ENCODE peak calls at places on chromosomes 4 and X, in four cellular contexts. One of them, this sample, is unnamed.

GRCh38 chr4:114435118-114435517 is 163.5 kb upstream of the UGT8 start:
- DNase-seq in DMS 273 treated with DMSO at 0.1 percent for 48 hours: no peak
- DNase-seq in SW480: no peak
- DNase-seq in naive thymus-derived CD8-positive, alpha-beta T cell: no peak
- DNase-seq in this sample: no peak

GRCh38 chr4:101020956-101021355 is 326.4 kb downstream of the PPP3CA start:
- DNase-seq in naive thymus-derived CD8-positive, alpha-beta T cell: no peak
- DNase-seq in SW480: peak; percentile 43
- DNase-seq in DMS 273 treated with DMSO at 0.1 percent for 48 hours: no peak
- DNase-seq in this sample: peak; percentile 31

GRCh38 chr4:41136456-41136855 is 77.9 kb downstream of the APBB2 start:
- DNase-seq in DMS 273 treated with DMSO at 0.1 percent for 48 hours: no peak
- DNase-seq in naive thymus-derived CD8-positive, alpha-beta T cell: no peak
- DNase-seq in SW480: no peak
- DNase-seq in this sample: no peak

GRCh38 chrX:103688949-103689348 is 2.5 kb upstream of the MORF4L2 start:
- DNase-seq in naive thymus-derived CD8-positive, alpha-beta T cell: peak; percentile 37
- DNase-seq in SW480: peak; percentile 61
- DNase-seq in DMS 273 treated with DMSO at 0.1 percent for 48 hours: peak; percentile 50
- DNase-seq in this sample: no peak

GRCh38 chr4:159227378-159227777 is 124.5 kb downstream of the RAPGEF2 start:
- DNase-seq in SW480: no peak
- DNase-seq in naive thymus-derived CD8-positive, alpha-beta T cell: no peak
- DNase-seq in DMS 273 treated with DMSO at 0.1 percent for 48 hours: no peak
- DNase-seq in this sample: no peak

GRCh38 chrX:30593435-30594200 is 16.1 kb upstream of the TASL start:
- DNase-seq in DMS 273 treated with DMSO at 0.1 percent for 48 hours: no peak
- DNase-seq in naive thymus-derived CD8-positive, alpha-beta T cell: peak; percentile 25
- DNase-seq in SW480: peak; percentile 4
- DNase-seq in this sample: peak; percentile 30

GRCh38 chr4:145808021-145808650 is 128.2 kb downstream of the C4orf51 start:
- DNase-seq in DMS 273 treated with DMSO at 0.1 percent for 48 hours: no peak
- DNase-seq in SW480: peak; percentile 93
- DNase-seq in naive thymus-derived CD8-positive, alpha-beta T cell: no peak
- DNase-seq in this sample: peak; percentile 28

GRCh38 chr4:151409470-151410313 is 716 bp downstream of the FHIP1A start:
- DNase-seq in SW480: peak; percentile 87
- DNase-seq in naive thymus-derived CD8-positive, alpha-beta T cell: peak; percentile 16
- DNase-seq in DMS 273 treated with DMSO at 0.1 percent for 48 hours: no peak
- DNase-seq in this sample: no peak

GRCh38 chr4:68872442-68873217 is 56.8 kb downstream of the UGT2B10 start:
- DNase-seq in DMS 273 treated with DMSO at 0.1 percent for 48 hours: no peak
- DNase-seq in SW480: no peak
- DNase-seq in naive thymus-derived CD8-positive, alpha-beta T cell: no peak
- DNase-seq in this sample: no peak

GRCh38 chr4:147340547-147341225 is 140.2 kb upstream of the EDNRA start:
- DNase-seq in naive thymus-derived CD8-positive, alpha-beta T cell: no peak
- DNase-seq in SW480: peak; percentile 72
- DNase-seq in DMS 273 treated with DMSO at 0.1 percent for 48 hours: no peak
- DNase-seq in this sample: no peak

GRCh38 chr4:89306486-89307184 is 965 bp downstream of the GPRIN3 start:
- DNase-seq in DMS 273 treated with DMSO at 0.1 percent for 48 hours: no peak
- DNase-seq in SW480: no peak
- DNase-seq in naive thymus-derived CD8-positive, alpha-beta T cell: peak; percentile 37
- DNase-seq in this sample: peak; percentile 52

GRCh38 chr4:24991015-24991414 is 39.7 kb downstream of the LGI2 start:
- DNase-seq in SW480: no peak
- DNase-seq in naive thymus-derived CD8-positive, alpha-beta T cell: no peak
- DNase-seq in DMS 273 treated with DMSO at 0.1 percent for 48 hours: no peak
- DNase-seq in this sample: no peak

GRCh38 chr4:103306870-103307345 is 108.8 kb upstream of the CENPE start:
- DNase-seq in naive thymus-derived CD8-positive, alpha-beta T cell: no peak
- DNase-seq in SW480: peak; percentile 7
- DNase-seq in DMS 273 treated with DMSO at 0.1 percent for 48 hours: no peak
- DNase-seq in this sample: no peak

GRCh38 chr4:94841864-94842221 is 84.1 kb downstream of the BMPR1B start:
- DNase-seq in SW480: no peak
- DNase-seq in DMS 273 treated with DMSO at 0.1 percent for 48 hours: no peak
- DNase-seq in naive thymus-derived CD8-positive, alpha-beta T cell: no peak
- DNase-seq in this sample: no peak

GRCh38 chr4:138241281-138242075 is 671 bp downstream of the SLC7A11 start:
- DNase-seq in DMS 273 treated with DMSO at 0.1 percent for 48 hours: no peak
- DNase-seq in SW480: peak; percentile 25
- DNase-seq in naive thymus-derived CD8-positive, alpha-beta T cell: no peak
- DNase-seq in this sample: peak; percentile 21

GRCh38 chr4:187124311-187124710 is 400.7 kb upstream of the FAT1 start:
- DNase-seq in naive thymus-derived CD8-positive, alpha-beta T cell: no peak
- DNase-seq in DMS 273 treated with DMSO at 0.1 percent for 48 hours: no peak
- DNase-seq in SW480: no peak
- DNase-seq in this sample: no peak

GRCh38 chr4:75705198-75705712 is 19.1 kb upstream of the USO1 start:
- DNase-seq in SW480: no peak
- DNase-seq in DMS 273 treated with DMSO at 0.1 percent for 48 hours: no peak
- DNase-seq in naive thymus-derived CD8-positive, alpha-beta T cell: no peak
- DNase-seq in this sample: no peak

GRCh38 chr4:6892190-6892908 is 17.3 kb upstream of the TBC1D14 start:
- DNase-seq in SW480: peak; percentile 69
- DNase-seq in naive thymus-derived CD8-positive, alpha-beta T cell: peak; percentile 28
- DNase-seq in DMS 273 treated with DMSO at 0.1 percent for 48 hours: no peak
- DNase-seq in this sample: peak; percentile 66

GRCh38 chrX:119236599-119237525 is 777 bp downstream of the PGRMC1 start:
- DNase-seq in naive thymus-derived CD8-positive, alpha-beta T cell: peak; percentile 12
- DNase-seq in SW480: peak; percentile 63
- DNase-seq in DMS 273 treated with DMSO at 0.1 percent for 48 hours: no peak
- DNase-seq in this sample: peak; percentile 29

GRCh38 chrX:48956728-48957414 is 536 bp downstream of the OTUD5 start:
- DNase-seq in naive thymus-derived CD8-positive, alpha-beta T cell: peak; percentile 52
- DNase-seq in SW480: no peak
- DNase-seq in DMS 273 treated with DMSO at 0.1 percent for 48 hours: no peak
- DNase-seq in this sample: peak; percentile 53

GRCh38 chrX:50618788-50619558 is 148.3 kb upstream of the DGKK start:
- DNase-seq in naive thymus-derived CD8-positive, alpha-beta T cell: no peak
- DNase-seq in DMS 273 treated with DMSO at 0.1 percent for 48 hours: no peak
- DNase-seq in SW480: no peak
- DNase-seq in this sample: no peak

GRCh38 chr4:141853091-141853734 is 216.8 kb downstream of the IL15 start:
- DNase-seq in DMS 273 treated with DMSO at 0.1 percent for 48 hours: no peak
- DNase-seq in SW480: peak; percentile 20
- DNase-seq in naive thymus-derived CD8-positive, alpha-beta T cell: no peak
- DNase-seq in this sample: no peak

This sample was measured in activated CD4-positive, alpha-beta memory T cell treated with anti-CD3 and anti-CD28 coated beads, Interleukin-2, amount 10 ng/mL, durations not matched to agents 7 days and 5 days.